ENCODE peak calls at places on chromosomes 3 and 15, in nine cellular contexts. F is H1; E is SK-N-SH; C is psoas muscle; B is effector memory CD4-positive, alpha-beta T cell; L is G401; P is thoracic aorta; Q is NCI-H1105; R is H54. Z is an unnamed sample.
A peak's percentile ranks its signal among the peaks of the same experiment; 100 is the strongest.

GRCh38 chr15:42033214-42033873 is 12.5 kb upstream of the PLA2G4E start:
- DNase-seq in E (no peak), C (no peak), Q (no peak), F (no peak), B (no peak), L (no peak), P (no peak), R (no peak), Z (no peak)

GRCh38 chr3:194054941-194055340 is 81.0 kb upstream of the HES1 start:
- DNase-seq in F (no peak), P (no peak), L (no peak), E (no peak), B (no peak), Q (no peak), R (no peak), C (no peak), Z (no peak)

GRCh38 chr3:184659797-184660301 is 52.0 kb downstream of the MAGEF1 start:
- DNase-seq in E (peak; percentile 74), L (no peak), C (peak; percentile 35), Q (no peak), B (no peak), F (no peak), R (no peak), P (no peak), Z (no peak)

GRCh38 chr15:41276821-41277220 is 45.8 kb downstream of the CHP1 start:
- DNase-seq in E (no peak), L (no peak), R (no peak), B (no peak), P (no peak), Q (no peak), C (no peak), F (no peak), Z (no peak)

GRCh38 chr3:38138347-38139190 is at the start of gene MYD88:
- DNase-seq in L (peak; percentile 60), B (peak; percentile 67), E (peak; percentile 75), F (peak; percentile 85), C (peak; percentile 86), P (peak; percentile 45), R (no peak), Q (no peak), Z (peak; percentile 89)

GRCh38 chr3:194505791-194506415 is 19.1 kb upstream of the ATP13A3 start:
- DNase-seq in R (no peak), F (no peak), P (no peak), E (no peak), B (no peak), Q (no peak), L (no peak), C (no peak), Z (no peak)

GRCh38 chr15:50109086-50109987 is 9.7 kb downstream of the ATP8B4 start:
- DNase-seq in Q (no peak), P (no peak), R (no peak), B (no peak), F (no peak), L (no peak), E (no peak), C (no peak), Z (no peak)

GRCh38 chr15:79887517-79887916 is 9.3 kb downstream of the MTHFS start:
- DNase-seq in R (no peak), B (no peak), C (no peak), P (no peak), L (no peak), Q (no peak), E (no peak), F (no peak), Z (no peak)

GRCh38 chr3:17969985-17970568 is 227.6 kb upstream of the TBC1D5 start:
- DNase-seq in R (no peak), Q (no peak), B (no peak), E (no peak), L (no peak), F (no peak), C (no peak), P (no peak), Z (no peak)

GRCh38 chr15:38073278-38073930 is 139.0 kb downstream of the TMCO5A start:
- DNase-seq in F (no peak), E (no peak), C (no peak), L (no peak), B (no peak), Q (no peak), P (no peak), R (peak; percentile 8), Z (no peak)

GRCh38 chr3:85270488-85270887 is 311.7 kb downstream of the CADM2 start:
- DNase-seq in C (no peak), F (no peak), E (no peak), B (no peak), L (no peak), Q (no peak), P (no peak), R (no peak), Z (no peak)

GRCh38 chr3:60979861-60980739 is 271.2 kb downstream of the FHIT start:
- DNase-seq in C (no peak), R (no peak), E (no peak), B (no peak), P (no peak), F (no peak), Q (no peak), L (no peak), Z (no peak)